ENCODE peak calls at places on chromosomes 12 and 14, in five cellular contexts. H, B, F, D and T are unnamed samples.
A peak's percentile ranks its signal among the peaks of the same experiment; 100 is the strongest.

GRCh38 chr12:26114720-26115406 is 10.0 kb downstream of the BHLHE41 start:
- DNase-seq in F (no peak), D (no peak), H (no peak), B (no peak), T (no peak)

GRCh38 chr14:80996049-80996901 is 40.9 kb downstream of the TSHR start:
- DNase-seq in B (no peak), H (peak; percentile 22), F (peak; percentile 66), D (peak; percentile 12), T (peak; percentile 49)

GRCh38 chr12:65490193-65490592 is 211.7 kb downstream of the MSRB3 start:
- DNase-seq in H (no peak), D (no peak), F (no peak), B (no peak), T (no peak)

GRCh38 chr14:51205486-51205885 is 34.6 kb upstream of the TMX1 start:
- DNase-seq in B (no peak), F (no peak), D (no peak), H (no peak), T (no peak)

GRCh38 chr14:29900609-29901350 is 26.9 kb downstream of the PRKD1 start:
- DNase-seq in H (no peak), D (no peak), B (no peak), F (no peak), T (no peak)

GRCh38 chr12:4164591-4165558 is 108.7 kb upstream of the CCND2 start:
- DNase-seq in D (peak; percentile 76), H (peak; percentile 29), F (no peak), B (peak; percentile 77), T (peak; percentile 55)

GRCh38 chr12:90390947-90391346 is 564.0 kb downstream of the CCER1 start:
- DNase-seq in F (no peak), B (no peak), D (no peak), H (no peak), T (no peak)

GRCh38 chr12:94239332-94239731 is 91.0 kb downstream of the PLXNC1 start:
- DNase-seq in H (no peak), D (no peak), B (no peak), F (no peak), T (no peak)

GRCh38 chr12:85363382-85364190 is 83.6 kb downstream of the ALX1 start:
- DNase-seq in B (no peak), F (no peak), H (no peak), D (no peak), T (no peak)

GRCh38 chr12:93978553-93978952 is 169.8 kb upstream of the PLXNC1 start:
- DNase-seq in D (no peak), B (no peak), F (peak; percentile 35), H (peak; percentile 58), T (no peak)

GRCh38 chr12:51521554-51522276 is 69.3 kb upstream of the SCN8A start:
- DNase-seq in H (no peak), B (no peak), D (no peak), F (no peak), T (no peak)

GRCh38 chr12:51520576-51521325 is 70.3 kb upstream of the SCN8A start:
- DNase-seq in D (no peak), B (peak; percentile 62), F (no peak), H (no peak), T (no peak)

GRCh38 chr12:51517316-51517715 is 73.7 kb upstream of the SCN8A start:
- DNase-seq in B (no peak), F (no peak), D (no peak), H (no peak), T (no peak)

GRCh38 chr12:51519755-51520154 is 71.3 kb upstream of the SCN8A start:
- DNase-seq in D (no peak), B (no peak), H (no peak), F (no peak), T (no peak)

DNA sequence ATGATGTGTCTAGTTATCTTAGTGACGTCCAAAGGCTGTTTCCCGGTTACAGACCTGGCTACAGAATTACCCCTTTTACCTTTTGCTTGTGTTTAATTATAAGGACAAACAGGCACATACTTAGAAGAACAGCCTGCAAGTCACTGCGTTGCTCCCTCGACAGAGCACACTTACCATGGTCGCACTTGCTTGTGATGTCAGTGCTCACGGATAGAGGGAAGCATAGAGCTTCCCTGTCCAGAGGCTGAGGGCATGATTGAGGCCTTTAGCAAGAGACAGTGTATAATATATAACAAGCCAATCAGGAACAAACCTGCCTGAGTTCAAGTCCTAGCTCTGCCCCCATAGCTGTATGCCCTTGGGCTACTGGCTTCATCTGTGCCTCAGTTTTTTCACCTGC is 73.2 kb upstream of the SCN8A start:
- DNase-seq in H (no peak), F (no peak), D (no peak), B (peak; percentile 24), T (no peak)
- TF ChIP-seq CTCF in H (no peak), F (no peak), D (no peak), B (no peak), T (no peak)

DNA sequence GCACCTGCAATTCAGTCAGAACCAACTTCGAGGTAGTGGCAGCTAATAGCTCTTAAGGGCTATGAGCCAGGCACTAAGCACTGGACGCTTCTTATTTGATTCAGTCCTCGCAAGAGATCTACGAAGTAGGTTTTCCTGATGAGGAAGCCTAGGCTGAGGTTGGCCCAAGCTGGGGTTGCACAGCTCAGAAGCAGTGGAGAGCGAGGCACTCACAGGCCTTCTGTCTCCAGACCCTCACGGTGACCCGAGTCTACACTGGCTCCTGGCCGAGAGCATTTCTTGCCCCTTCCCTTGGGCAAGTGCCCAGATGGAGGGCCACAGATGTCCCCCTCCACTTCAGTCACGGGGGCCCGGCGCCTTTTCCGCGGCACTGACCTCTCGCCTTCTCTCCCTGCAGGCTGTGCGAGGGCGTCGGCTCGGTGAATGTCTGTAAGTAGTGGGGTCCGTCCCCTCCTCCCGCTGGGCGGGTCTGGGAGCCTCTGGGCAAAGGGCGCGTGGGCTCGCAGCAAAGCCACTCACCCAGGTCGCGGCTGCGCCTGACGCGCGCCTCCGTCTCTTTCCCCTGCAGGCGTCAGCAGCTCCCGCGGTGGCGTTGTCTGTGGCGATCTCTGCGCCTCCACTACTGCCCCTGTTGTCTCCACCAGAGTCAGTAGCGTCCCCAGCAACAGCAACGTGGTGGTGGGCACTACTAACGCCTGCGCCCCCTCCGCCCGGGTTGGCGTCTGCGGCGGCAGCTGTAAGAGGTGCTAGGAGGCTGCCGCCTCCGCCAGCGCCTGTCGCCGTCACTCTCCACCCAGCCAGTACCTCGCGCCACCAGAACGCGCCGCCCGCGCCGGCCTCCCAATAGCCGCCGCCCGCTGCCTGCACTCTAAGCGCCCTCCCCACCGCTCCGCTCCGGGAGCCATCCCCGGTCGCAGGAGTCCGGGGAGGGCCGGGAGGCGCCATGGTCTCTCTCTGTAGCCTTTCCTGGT is 13.1 kb downstream of the KRT83 start:
- DNase-seq in B (peak; percentile 77), H (peak; percentile 55), F (peak; percentile 38), D (peak; percentile 87), T (no peak)
- TF ChIP-seq CTCF in B (no peak), H (peak; percentile 54), F (peak; percentile 35), D (peak; percentile 32), T (peak; percentile 8)

GRCh38 chr14:60485600-60486251 is at the start of gene C14orf39:
- DNase-seq in D (peak; percentile 81), B (peak; percentile 68), H (no peak), F (no peak), T (no peak)

GRCh38 chr14:60487211-60487610 is 1.3 kb upstream of the C14orf39 start:
- DNase-seq in D (no peak), F (no peak), B (no peak), H (no peak), T (no peak)

GRCh38 chr14:60485057-60485599 is 735 bp downstream of the C14orf39 start:
- DNase-seq in B (no peak), H (no peak), F (no peak), D (peak; percentile 11), T (no peak)

GRCh38 chr14:60490270-60490669 is 4.4 kb upstream of the C14orf39 start:
- DNase-seq in H (no peak), D (no peak), F (no peak), B (no peak), T (no peak)

GRCh38 chr14:60488175-60488574 is 2.3 kb upstream of the C14orf39 start:
- DNase-seq in F (no peak), H (no peak), D (no peak), B (no peak), T (no peak)
- TF ChIP-seq CTCF in F (peak; percentile 29), H (no peak), D (no peak), B (no peak), T (no peak)

GRCh38 chr12:6825398-6826124 is 2.6 kb upstream of the P3H3 start:
- DNase-seq in H (peak; percentile 77), F (peak; percentile 64), D (peak; percentile 95), B (peak; percentile 95), T (peak; percentile 81)
- TF ChIP-seq CTCF in H (peak; percentile 86), F (peak; percentile 64), D (peak; percentile 95), B (peak; percentile 90), T (peak; percentile 95)

GRCh38 chr12:50087995-50088394 is 2.9 kb downstream of the SMARCD1 start:
- DNase-seq in D (no peak), H (no peak), F (peak; percentile 55), B (no peak), T (no peak)

GRCh38 chr12:50090391-50090790 is 5.2 kb downstream of the SMARCD1 start:
- DNase-seq in B (no peak), D (no peak), H (no peak), F (no peak), T (no peak)

GRCh38 chr12:50089730-50090129 is 4.6 kb downstream of the SMARCD1 start:
- DNase-seq in F (no peak), D (no peak), B (no peak), H (no peak), T (no peak)

GRCh38 chr12:50087159-50087558 is 2.0 kb downstream of the SMARCD1 start:
- DNase-seq in D (no peak), F (no peak), H (no peak), B (no peak), T (no peak)

DNA sequence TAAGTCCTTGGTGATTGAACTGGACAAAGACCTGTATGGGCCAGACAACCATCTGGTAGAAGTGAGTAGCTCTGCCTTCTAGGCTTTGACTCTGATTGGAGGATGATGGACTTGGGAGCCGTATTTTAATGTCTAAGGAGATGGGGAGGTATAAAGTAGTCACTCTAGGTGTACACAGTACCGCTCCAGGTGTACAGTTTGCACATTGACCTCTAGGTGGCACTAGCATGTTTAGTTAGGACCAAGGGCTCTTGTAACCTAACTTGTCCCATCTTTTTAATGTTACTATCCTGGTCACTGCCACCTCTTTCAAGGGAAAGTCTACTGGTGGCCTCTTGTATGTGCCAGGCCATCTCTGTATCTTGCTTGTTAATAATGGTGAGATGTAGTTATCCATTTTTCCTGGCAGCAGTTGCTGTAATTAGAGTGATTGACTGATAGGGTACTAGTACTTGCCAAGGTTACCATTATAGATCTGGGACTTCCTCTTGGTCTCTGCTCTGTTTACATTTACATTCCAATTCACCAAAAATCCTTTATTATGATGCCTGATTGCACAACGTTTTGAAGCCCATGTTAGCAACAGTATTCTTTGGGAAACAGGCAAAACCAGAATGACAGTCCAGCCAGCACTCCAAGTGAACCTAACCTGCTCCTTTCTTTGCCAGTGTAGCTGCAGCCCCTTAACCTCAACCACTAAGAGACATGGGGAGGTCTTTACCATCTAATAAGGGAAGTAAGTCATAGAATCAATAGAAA is 3.6 kb downstream of the SMARCD1 start:
- DNase-seq in B (peak; percentile 57), F (peak; percentile 47), H (no peak), D (peak; percentile 56), T (no peak)
- TF ChIP-seq CTCF in B (peak; percentile 65), F (peak; percentile 89), H (peak; percentile 65), D (peak; percentile 80), T (peak; percentile 91)

GRCh38 chr14:68926236-68926635 is 52.9 kb downstream of the ACTN1 start:
- DNase-seq in F (peak; percentile 13), D (no peak), H (no peak), B (no peak), T (no peak)
- TF ChIP-seq CTCF in F (no peak), D (no peak), H (no peak), B (no peak), T (peak; percentile 68)